ENCODE peak calls at places on chromosomes 1 and 21, in seven cellular contexts. M is psoas muscle, N is neural crest cell, C is Calu3, S is astrocyte of the spinal cord, L is AG04450, F is heart left ventricle. K is an unnamed sample.

GRCh38 chr1:91736999-91737615 is 148.8 kb downstream of the TGFBR3 start:
- DNase-seq in M (no peak), N (no peak), C (peak), S (peak), L (no peak), F (no peak), K (no peak)

GRCh38 chr21:46183910-46184624 is at the start of gene SPATC1L:
- DNase-seq in M (peak), N (peak), C (no peak), S (peak), L (no peak), F (peak), K (peak)

GRCh38 chr1:85087659-85088407 is 39.5 kb upstream of the MCOLN3 start:
- DNase-seq in M (no peak), N (no peak), C (no peak), S (peak), L (no peak), F (no peak), K (no peak)

GRCh38 chr1:172167801-172168596 is 252.5 kb upstream of the C1orf105 start:
- DNase-seq in M (no peak), N (no peak), C (peak), S (peak), L (no peak), F (no peak), K (no peak)

GRCh38 chr1:78004719-78005346 is at the start of gene DNAJB4:
- DNase-seq in M (no peak), N (peak), C (peak), S (peak), L (peak), F (peak), K (no peak)

GRCh38 chr1:94237291-94238226 is at the start of gene ARHGAP29:
- DNase-seq in M (peak), N (peak), C (peak), S (peak), L (no peak), F (peak), K (peak)

GRCh38 chr1:152657677-152658076 is 5.5 kb upstream of the LCE2D start:
- DNase-seq in M (no peak), N (no peak), C (no peak), S (no peak), L (no peak), F (no peak), K (no peak)

GRCh38 chr1:218348628-218349185 is 3.6 kb downstream of the TGFB2 start:
- DNase-seq in M (no peak), N (no peak), C (no peak), S (peak), L (no peak), F (no peak), K (no peak)

GRCh38 chr1:212485895-212486590 is 53.3 kb downstream of the NENF start:
- DNase-seq in M (peak), N (no peak), C (peak), S (peak), L (peak), F (peak), K (no peak)

GRCh38 chr21:39519835-39520234 is 68.1 kb downstream of the SH3BGR start:
- DNase-seq in M (no peak), N (no peak), C (no peak), S (no peak), L (no peak), F (no peak), K (no peak)

GRCh38 chr1:151313501-151313900 is 13.7 kb downstream of the PI4KB start:
- DNase-seq in M (no peak), N (no peak), C (no peak), S (no peak), L (no peak), F (no peak), K (no peak)

GRCh38 chr1:69919922-69920273 is 285.5 kb downstream of the LRRC40 start:
- DNase-seq in M (no peak), N (no peak), C (no peak), S (no peak), L (no peak), F (no peak), K (no peak)

GRCh38 chr1:182107218-182107617 is 45.7 kb upstream of the ZNF648 start:
- DNase-seq in M (no peak), N (no peak), C (peak), S (no peak), L (no peak), F (no peak), K (no peak)

GRCh38 chr1:246417152-246417812 is 89.8 kb downstream of the SMYD3 start:
- DNase-seq in M (no peak), N (no peak), C (no peak), S (peak), L (no peak), F (no peak), K (no peak)

GRCh38 chr1:41898191-41898713 is 20.5 kb downstream of the HIVEP3 start:
- DNase-seq in M (no peak), N (no peak), C (no peak), S (peak), L (no peak), F (peak), K (no peak)

GRCh38 chr1:23376890-23377811 is 7.5 kb upstream of the ZNF436 start:
- DNase-seq in M (peak), N (no peak), C (peak), S (peak), L (no peak), F (peak), K (no peak)

GRCh38 chr1:167955915-167956314 is 19.0 kb upstream of the MPC2 start:
- DNase-seq in M (no peak), N (no peak), C (no peak), S (no peak), L (no peak), F (no peak), K (no peak)

GRCh38 chr1:168264296-168264695 is 16.4 kb upstream of the TBX19 start:
- DNase-seq in M (no peak), N (no peak), C (no peak), S (no peak), L (no peak), F (no peak), K (no peak)

GRCh38 chr1:37234941-37235418 is 200.7 kb upstream of the GRIK3 start:
- DNase-seq in M (no peak), N (no peak), C (no peak), S (no peak), L (no peak), F (no peak), K (no peak)

GRCh38 chr1:31802190-31803150 is 13.4 kb downstream of the SPOCD1 start:
- DNase-seq in M (no peak), N (no peak), C (no peak), S (peak), L (no peak), F (no peak), K (no peak)

GRCh38 chr21:34807881-34808568 is 139.2 kb downstream of the CLIC6 start:
- DNase-seq in M (peak), N (no peak), C (peak), S (peak), L (peak), F (no peak), K (no peak)

GRCh38 chr21:31604591-31605190 is 54.8 kb upstream of the SOD1 start:
- DNase-seq in M (peak), N (peak), C (peak), S (peak), L (peak), F (peak), K (peak)

GRCh38 chr21:29943885-29944284 is 4.1 kb upstream of the GRIK1 start:
- DNase-seq in M (no peak), N (no peak), C (no peak), S (no peak), L (no peak), F (no peak), K (no peak)

GRCh38 chr21:45225041-45225740 is 62.5 kb downstream of the POFUT2 start:
- DNase-seq in M (no peak), N (no peak), C (no peak), S (no peak), L (no peak), F (no peak), K (no peak)

GRCh38 chr1:58979677-58980076 is 195.8 kb upstream of the JUN start:
- DNase-seq in M (no peak), N (no peak), C (no peak), S (no peak), L (no peak), F (no peak), K (no peak)

GRCh38 chr1:155196893-155197638 is 10.6 kb downstream of the THBS3 start:
- DNase-seq in M (peak), N (no peak), C (no peak), S (no peak), L (no peak), F (no peak), K (no peak)
- TF ChIP-seq CTCF in M (no peak), N (no peak), C (no peak), S (no peak), L (no peak), F (no peak), K (no peak)

DNA sequence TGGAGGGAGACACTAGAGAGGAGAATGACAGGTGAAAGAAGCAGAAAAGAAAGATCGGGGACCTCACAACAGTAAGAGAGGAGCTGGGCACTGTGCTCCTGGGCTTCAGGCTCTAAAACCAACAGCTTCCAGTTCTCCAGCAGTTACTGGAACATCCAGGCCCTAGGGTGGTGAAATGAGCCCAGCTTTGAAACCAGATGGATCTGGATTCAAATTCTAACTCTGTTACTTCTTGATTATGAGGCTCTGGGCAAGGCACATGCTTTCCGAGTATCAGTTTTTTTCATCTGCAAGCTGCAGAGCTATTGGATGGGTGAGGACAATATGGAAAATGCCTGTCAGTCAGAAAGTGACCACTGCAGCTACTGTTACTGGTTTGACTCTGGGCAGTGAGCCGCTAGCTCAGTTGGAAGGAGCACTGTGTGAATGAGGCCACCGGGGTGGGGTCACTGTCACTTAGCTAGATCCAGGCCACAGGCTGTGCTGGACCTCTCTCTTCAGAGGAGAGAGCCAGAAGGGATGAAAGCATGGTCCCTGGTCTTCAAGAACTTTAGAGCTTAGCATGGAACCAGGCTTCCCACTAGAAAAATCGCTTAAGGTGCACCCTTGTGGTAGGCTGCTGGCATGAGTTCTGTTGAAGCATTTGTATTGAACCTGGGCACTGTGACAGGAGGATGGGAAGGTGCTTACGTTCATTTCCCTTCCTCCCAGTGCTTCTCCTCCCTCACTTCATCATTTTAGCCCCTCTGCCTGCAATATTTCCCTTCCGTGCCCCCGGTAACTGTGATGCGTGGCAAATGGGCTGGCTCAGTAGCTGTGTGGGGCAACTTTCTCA is 12.2 kb downstream of the PLEKHO1 start:
- DNase-seq in M (no peak), N (no peak), C (no peak), S (peak), L (no peak), F (no peak), K (no peak)
- TF ChIP-seq CTCF in M (no peak), N (no peak), C (no peak), S (peak), L (peak), F (no peak), K (no peak)

DNA sequence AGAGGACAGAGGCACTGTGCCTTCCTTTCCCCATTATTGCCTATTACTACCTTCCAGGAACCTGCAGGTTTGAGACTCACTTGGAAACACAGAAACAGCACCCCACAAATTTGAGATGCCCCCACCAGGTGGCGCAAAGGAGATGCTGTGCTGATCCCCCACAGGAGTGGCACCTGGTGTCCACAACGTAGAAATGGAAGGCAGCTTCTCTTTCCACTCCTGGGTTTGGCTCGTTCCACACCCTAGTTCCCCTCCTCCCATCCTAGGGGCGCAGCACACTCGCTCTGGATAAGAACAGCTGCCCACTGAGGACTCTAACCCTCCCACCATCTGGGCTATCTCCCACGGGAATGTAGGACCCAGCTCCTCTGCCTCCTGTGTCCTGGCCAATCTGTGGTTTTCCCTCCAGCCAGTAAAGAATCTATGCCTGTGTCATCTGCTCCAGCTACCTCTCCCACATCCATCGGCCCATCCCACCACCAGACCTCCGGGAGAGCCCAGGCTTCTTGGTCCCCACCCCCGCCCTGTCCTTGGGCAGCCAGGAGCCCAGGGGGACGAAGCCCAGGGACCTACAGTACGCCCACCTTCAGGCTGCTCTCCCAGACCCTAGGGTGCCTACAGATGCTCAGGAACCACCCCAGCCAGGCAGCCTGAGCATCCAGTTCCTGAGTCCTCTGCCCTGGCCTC is 663 bp downstream of the THBS3 start:
- DNase-seq in M (peak), N (peak), C (peak), S (peak), L (peak), F (peak), K (peak)
- TF ChIP-seq CTCF in M (peak), N (peak), C (peak), S (peak), L (peak), F (peak), K (peak)

GRCh38 chr1:39639333-39640130 is at the start of gene HEYL:
- DNase-seq in M (peak), N (peak), C (peak), S (no peak), L (no peak), F (peak), K (peak)
- TF ChIP-seq CTCF in M (peak), N (peak), C (no peak), S (peak), L (peak), F (peak), K (peak)

GRCh38 chr1:48498096-48498791 is 26.2 kb upstream of the SPATA6 start:
- DNase-seq in M (peak), N (peak), C (peak), S (peak), L (peak), F (peak), K (no peak)
- TF ChIP-seq CTCF in M (peak), N (peak), C (peak), S (peak), L (peak), F (peak), K (peak)

GRCh38 chr1:6099787-6100765 is 54.4 kb downstream of the KCNAB2 start:
- DNase-seq in M (peak), N (no peak), C (peak), S (no peak), L (no peak), F (no peak), K (no peak)
- TF ChIP-seq CTCF in M (no peak), N (no peak), C (no peak), S (peak), L (no peak), F (no peak), K (peak)

DNA sequence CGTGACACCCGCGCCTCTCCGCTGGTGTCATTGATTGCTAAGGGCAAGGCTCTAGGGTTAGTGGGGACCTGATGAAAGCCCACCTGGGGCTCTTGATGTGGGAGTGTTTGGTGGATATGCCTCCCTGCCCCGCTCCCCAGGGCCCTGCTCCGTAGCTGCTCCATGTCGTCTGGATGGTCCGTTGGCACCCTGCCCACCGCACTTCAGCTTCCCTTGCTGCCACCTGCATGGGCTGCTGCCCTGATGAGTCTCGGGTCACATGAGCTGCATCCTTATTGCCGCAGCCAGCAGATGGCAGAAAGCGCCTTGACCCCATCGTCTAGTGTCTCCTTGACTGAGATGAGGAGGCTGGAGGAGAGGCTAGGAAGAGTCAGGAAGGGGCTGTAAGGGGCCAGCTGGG is 439.4 kb downstream of the CAMTA1 start:
- DNase-seq in M (no peak), N (no peak), C (no peak), S (no peak), L (no peak), F (no peak), K (no peak)
- TF ChIP-seq CTCF in M (peak), N (peak), C (no peak), S (no peak), L (no peak), F (no peak), K (no peak)

DNA sequence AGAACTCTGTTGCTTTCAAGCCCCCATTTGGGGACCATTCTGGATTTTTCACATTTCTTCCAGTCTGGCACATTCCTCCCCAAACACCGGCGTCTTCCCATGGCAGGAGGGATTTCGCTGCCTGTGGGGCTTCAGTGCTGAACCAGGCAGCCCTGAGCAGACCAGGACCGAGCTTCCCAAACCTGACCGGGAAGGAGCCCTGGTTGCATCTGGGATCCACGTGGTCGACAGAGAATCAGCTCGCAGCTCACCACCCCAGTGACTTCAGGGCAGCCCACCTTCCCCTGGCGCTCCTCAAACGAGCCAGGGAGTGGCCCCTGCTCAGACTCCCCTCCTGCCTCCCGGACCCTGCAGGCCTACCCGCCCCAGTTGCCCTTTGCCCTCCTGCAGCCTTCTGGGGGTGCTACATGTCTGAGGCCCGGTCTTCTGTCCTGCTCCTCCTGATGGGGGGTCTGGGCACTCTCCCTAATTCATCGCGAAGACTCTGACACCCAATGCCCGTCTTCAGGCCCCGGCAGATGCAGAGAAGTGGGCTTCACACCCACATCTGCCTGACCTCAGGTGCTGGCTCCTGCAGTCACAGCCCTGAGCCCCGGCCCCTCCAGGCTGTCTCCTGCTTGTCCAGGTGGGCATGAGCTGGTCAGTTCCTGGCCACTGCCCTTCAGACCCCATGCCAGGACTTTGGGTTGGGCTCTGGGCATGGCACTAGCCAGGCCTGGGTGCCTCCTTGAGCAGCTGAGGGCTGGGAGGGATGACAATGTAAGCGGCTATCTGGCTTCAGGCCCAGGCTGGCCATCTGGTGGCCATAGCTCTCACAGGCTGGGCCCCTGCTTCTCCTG is 26.2 kb upstream of the PRSS38 start:
- DNase-seq in M (no peak), N (no peak), C (no peak), S (peak), L (no peak), F (no peak), K (no peak)
- TF ChIP-seq CTCF in M (peak), N (no peak), C (no peak), S (peak), L (peak), F (no peak), K (no peak)

GRCh38 chr1:234437423-234438171 is 41.4 kb downstream of the TARBP1 start:
- DNase-seq in M (peak), N (no peak), C (no peak), S (peak), L (no peak), F (peak), K (no peak)
- TF ChIP-seq CTCF in M (no peak), N (no peak), C (no peak), S (no peak), L (no peak), F (no peak), K (no peak)

DNA sequence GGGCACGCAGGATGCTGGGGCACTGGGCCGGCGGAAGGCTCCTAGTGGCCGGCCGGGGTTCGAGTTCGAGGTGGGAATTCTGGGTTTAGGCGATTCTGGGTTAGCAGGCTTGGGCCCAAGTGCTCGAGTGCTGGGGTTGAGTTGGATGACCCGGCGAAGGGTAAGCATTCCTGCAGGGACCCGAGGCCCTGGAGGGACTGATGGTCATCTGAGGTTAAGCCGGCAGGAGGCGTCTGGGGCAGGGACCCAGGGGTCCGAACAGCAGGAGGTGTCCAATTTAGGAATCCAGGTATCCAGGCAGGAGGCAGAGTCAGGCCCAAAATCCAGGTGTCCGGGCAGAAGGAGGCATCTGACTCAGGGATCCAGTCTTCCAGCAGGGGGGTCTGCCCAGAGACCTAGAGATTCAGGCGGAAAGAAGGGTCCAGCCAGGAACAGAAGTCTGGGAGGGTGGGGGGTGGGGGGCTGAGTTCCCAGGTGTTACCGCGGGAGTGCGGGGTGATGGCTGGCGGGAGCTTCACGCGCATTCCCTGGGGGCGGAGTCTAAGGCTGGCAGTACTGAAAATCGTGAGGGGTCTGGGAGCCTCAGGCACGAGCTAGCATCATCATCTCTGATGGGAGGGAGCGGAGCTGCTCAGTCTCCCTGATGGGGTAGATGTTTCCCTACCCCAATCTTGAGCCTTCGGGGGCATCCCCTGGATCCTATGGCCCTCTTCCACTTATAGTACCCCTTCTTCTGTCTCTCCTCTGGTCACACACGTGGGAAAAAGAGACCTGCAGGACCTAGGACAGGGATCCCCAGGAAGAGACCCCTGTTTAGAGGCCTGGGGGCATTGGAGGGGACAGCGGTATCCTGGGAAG is 585 bp downstream of the GPR3 start:
- DNase-seq in M (no peak), N (no peak), C (peak), S (no peak), L (no peak), F (no peak), K (no peak)
- TF ChIP-seq CTCF in M (no peak), N (no peak), C (no peak), S (peak), L (peak), F (no peak), K (no peak)

K was measured in D721Med.